ENCODE peak calls at places on chromosome 1, in four cellular contexts. S is iPS-NIHi11, A is NCI-H1694, D is T-helper 2 cell. Z is an unnamed sample.

GRCh38 chr1:3731951-3732746 is 20.1 kb upstream of the CCDC27 start:
- DNase-seq in S (no peak), A (no peak), D (no peak), Z (no peak)

GRCh38 chr1:155910621-155911121 is 478 bp downstream of the RIT1 start:
- DNase-seq in S (peak), A (no peak), D (peak), Z (no peak)

GRCh38 chr1:74399249-74399648 is 113.2 kb downstream of the LRRC53 start:
- DNase-seq in S (no peak), A (no peak), D (no peak), Z (no peak)

GRCh38 chr1:87291107-87291506 is 37.6 kb upstream of the LMO4 start:
- DNase-seq in S (no peak), A (no peak), D (no peak), Z (no peak)

GRCh38 chr1:157431751-157432150 is 120.6 kb downstream of the FCRL5 start:
- DNase-seq in S (no peak), A (no peak), D (no peak), Z (no peak)

GRCh38 chr1:103561612-103562395 is 9.6 kb upstream of the AMY2B start:
- DNase-seq in S (no peak), A (no peak), D (no peak), Z (no peak)

GRCh38 chr1:20511518-20512428 is 3.8 kb upstream of the MUL1 start:
- DNase-seq in S (no peak), A (no peak), D (no peak), Z (no peak)

GRCh38 chr1:162136760-162137537 is 67.5 kb downstream of the NOS1AP start:
- DNase-seq in S (peak), A (no peak), D (no peak), Z (no peak)

GRCh38 chr1:203839081-203839480 is 22.3 kb upstream of the SNRPE start:
- DNase-seq in S (no peak), A (no peak), D (no peak), Z (no peak)

GRCh38 chr1:220528049-220528678 is at the start of gene MARK1:
- DNase-seq in S (peak), A (peak), D (no peak), Z (no peak)

Z was measured in T-helper 1 cell.